ENCODE peak calls at places on chromosomes 2 and 18, in ten cellular contexts. A, G, U, H, V, B, K, W, I and M are unnamed samples.

GRCh38 chr2:237474511-237474911 is 12.5 kb upstream of the MLPH start:
- DNase-seq in A (no peak), G (no peak), U (no peak), H (no peak), V (no peak), B (no peak), K (no peak), W (no peak), I (no peak), M (no peak)

GRCh38 chr2:197514754-197515153 is 1.1 kb upstream of the MOB4 start:
- DNase-seq in A (no peak), G (no peak), U (no peak), H (no peak), V (peak), B (no peak), K (no peak), W (peak), I (no peak), M (no peak)

GRCh38 chr2:47002480-47003381 is 87.1 kb upstream of the MCFD2 start:
- DNase-seq in A (no peak), G (no peak), U (no peak), H (no peak), V (no peak), B (peak), K (peak), W (peak), I (no peak), M (peak)

GRCh38 chr18:58397385-58398132 is 231.3 kb downstream of the ALPK2 start:
- DNase-seq in A (no peak), G (peak), U (no peak), H (no peak), V (no peak), B (no peak), K (no peak), W (no peak), I (no peak), M (no peak)

GRCh38 chr2:82007051-82007664 is 1702.6 kb upstream of the LRRTM1 start:
- DNase-seq in A (no peak), G (no peak), U (no peak), H (no peak), V (no peak), B (no peak), K (no peak), W (no peak), I (no peak), M (no peak)

GRCh38 chr18:49668583-49669290 is 106.9 kb downstream of the LIPG start:
- DNase-seq in A (no peak), G (no peak), U (no peak), H (no peak), V (no peak), B (peak), K (no peak), W (peak), I (no peak), M (no peak)

GRCh38 chr2:61962095-61962984 is 56.9 kb downstream of the COMMD1 start:
- DNase-seq in A (peak), G (no peak), U (no peak), H (no peak), V (no peak), B (no peak), K (no peak), W (no peak), I (no peak), M (no peak)

GRCh38 chr2:149050188-149050587 is 11.7 kb downstream of the LYPD6B start:
- DNase-seq in A (peak), G (no peak), U (no peak), H (peak), V (no peak), B (no peak), K (no peak), W (no peak), I (no peak), M (no peak)

GRCh38 chr18:77668219-77668618 is 418.6 kb downstream of the GALR1 start:
- DNase-seq in A (no peak), G (no peak), U (no peak), H (no peak), V (no peak), B (no peak), K (no peak), W (no peak), I (no peak), M (no peak)

GRCh38 chr2:172288603-172289002 is 138.8 kb upstream of the ITGA6 start:
- DNase-seq in A (peak), G (no peak), U (peak), H (no peak), V (peak), B (no peak), K (no peak), W (peak), I (peak), M (peak)

GRCh38 chr2:69223759-69224494 is 163.1 kb downstream of the GFPT1 start:
- DNase-seq in A (no peak), G (no peak), U (no peak), H (no peak), V (no peak), B (no peak), K (no peak), W (peak), I (no peak), M (no peak)

GRCh38 chr2:42169869-42170465 is 814 bp downstream of the EML4 start:
- DNase-seq in A (peak), G (no peak), U (no peak), H (no peak), V (peak), B (peak), K (no peak), W (no peak), I (no peak), M (no peak)

GRCh38 chr2:174729797-174730529 is 34.3 kb downstream of the CHRNA1 start:
- DNase-seq in A (peak), G (no peak), U (peak), H (no peak), V (peak), B (no peak), K (no peak), W (no peak), I (no peak), M (no peak)

GRCh38 chr2:72695676-72696075 is 130.2 kb downstream of the EXOC6B start:
- DNase-seq in A (no peak), G (no peak), U (no peak), H (no peak), V (no peak), B (no peak), K (no peak), W (peak), I (no peak), M (no peak)

GRCh38 chr18:14942275-14942674 is 194.3 kb downstream of the ANKRD30B start:
- DNase-seq in A (no peak), G (no peak), U (no peak), H (no peak), V (no peak), B (no peak), K (no peak), W (no peak), I (no peak), M (no peak)

GRCh38 chr2:188884051-188884450 is 90.1 kb upstream of the COL3A1 start:
- DNase-seq in A (peak), G (no peak), U (no peak), H (no peak), V (no peak), B (no peak), K (no peak), W (no peak), I (no peak), M (no peak)

GRCh38 chr2:188773075-188773474 is 201.1 kb upstream of the COL3A1 start:
- DNase-seq in A (peak), G (no peak), U (no peak), H (no peak), V (no peak), B (no peak), K (no peak), W (no peak), I (peak), M (no peak)